ENCODE peak calls at places on chromosomes 7 and 10, in five cellular contexts. One of them, this sample, is unnamed.

GRCh38 chr10:3828404-3829192 is 43.6 kb upstream of the KLF6 start:
- DNase-seq in Kasumi-1: peak; percentile 79
- DNase-seq in type B pancreatic cell: no peak
- DNase-seq in CD4-positive, CD25-positive, alpha-beta regulatory T cell: peak; percentile 70
- DNase-seq in cardiac fibroblast: peak; percentile 85
- DNase-seq in this sample: no peak

GRCh38 chr10:108560488-108560887 is 1362.8 kb downstream of the XPNPEP1 start:
- DNase-seq in Kasumi-1: no peak
- DNase-seq in type B pancreatic cell: no peak
- DNase-seq in CD4-positive, CD25-positive, alpha-beta regulatory T cell: no peak
- DNase-seq in cardiac fibroblast: no peak
- DNase-seq in this sample: no peak

GRCh38 chr7:2655870-2656614 is 24.3 kb downstream of the TTYH3 start:
- DNase-seq in Kasumi-1: no peak
- DNase-seq in type B pancreatic cell: no peak
- DNase-seq in CD4-positive, CD25-positive, alpha-beta regulatory T cell: no peak
- DNase-seq in cardiac fibroblast: no peak
- DNase-seq in this sample: no peak

GRCh38 chr7:100372256-100372655 is 1.0 kb upstream of the PILRA start:
- DNase-seq in Kasumi-1: peak; percentile 60
- DNase-seq in type B pancreatic cell: no peak
- DNase-seq in CD4-positive, CD25-positive, alpha-beta regulatory T cell: no peak
- DNase-seq in cardiac fibroblast: peak; percentile 74
- DNase-seq in this sample: no peak

GRCh38 chr10:91590142-91590903 is 42.5 kb downstream of the PPP1R3C start:
- DNase-seq in Kasumi-1: no peak
- DNase-seq in type B pancreatic cell: no peak
- DNase-seq in CD4-positive, CD25-positive, alpha-beta regulatory T cell: no peak
- DNase-seq in cardiac fibroblast: peak; percentile 96
- DNase-seq in this sample: no peak

GRCh38 chr7:138512885-138513284 is 52.8 kb downstream of the TRIM24 start:
- DNase-seq in Kasumi-1: no peak
- DNase-seq in type B pancreatic cell: no peak
- DNase-seq in CD4-positive, CD25-positive, alpha-beta regulatory T cell: no peak
- DNase-seq in cardiac fibroblast: no peak
- DNase-seq in this sample: no peak

GRCh38 chr7:1122832-1123501 is 35.1 kb downstream of the GPER1 start:
- DNase-seq in Kasumi-1: no peak
- DNase-seq in type B pancreatic cell: no peak
- DNase-seq in CD4-positive, CD25-positive, alpha-beta regulatory T cell: no peak
- DNase-seq in cardiac fibroblast: no peak
- DNase-seq in this sample: no peak

GRCh38 chr10:89224697-89225443 is 17.8 kb upstream of the CH25H start:
- DNase-seq in Kasumi-1: no peak
- DNase-seq in type B pancreatic cell: no peak
- DNase-seq in CD4-positive, CD25-positive, alpha-beta regulatory T cell: no peak
- DNase-seq in cardiac fibroblast: peak; percentile 45
- DNase-seq in this sample: no peak

GRCh38 chr10:75429159-75429827 is 2.1 kb upstream of the LRMDA start:
- DNase-seq in Kasumi-1: no peak
- DNase-seq in type B pancreatic cell: no peak
- DNase-seq in CD4-positive, CD25-positive, alpha-beta regulatory T cell: no peak
- DNase-seq in cardiac fibroblast: no peak
- DNase-seq in this sample: no peak

GRCh38 chr10:97849491-97850402 is at the start of gene GOLGA7B:
- DNase-seq in Kasumi-1: peak; percentile 19
- DNase-seq in type B pancreatic cell: peak; percentile 79
- DNase-seq in CD4-positive, CD25-positive, alpha-beta regulatory T cell: peak; percentile 66
- DNase-seq in cardiac fibroblast: peak; percentile 26
- DNase-seq in this sample: peak; percentile 82

GRCh38 chr7:92815412-92815811 is 21.0 kb downstream of the CDK6 start:
- DNase-seq in Kasumi-1: no peak
- DNase-seq in type B pancreatic cell: no peak
- DNase-seq in CD4-positive, CD25-positive, alpha-beta regulatory T cell: no peak
- DNase-seq in cardiac fibroblast: no peak
- DNase-seq in this sample: no peak

GRCh38 chr7:71637578-71637977 is 505.6 kb downstream of the GALNT17 start:
- DNase-seq in Kasumi-1: no peak
- DNase-seq in type B pancreatic cell: no peak
- DNase-seq in CD4-positive, CD25-positive, alpha-beta regulatory T cell: no peak
- DNase-seq in cardiac fibroblast: peak; percentile 32
- DNase-seq in this sample: no peak

GRCh38 chr10:75399461-75400162 is 2.0 kb downstream of the ZNF503 start:
- DNase-seq in Kasumi-1: peak; percentile 85
- DNase-seq in type B pancreatic cell: peak; percentile 83
- DNase-seq in CD4-positive, CD25-positive, alpha-beta regulatory T cell: no peak
- DNase-seq in cardiac fibroblast: peak; percentile 87
- DNase-seq in this sample: peak; percentile 59

GRCh38 chr10:71431945-71432905 is 35.5 kb downstream of the CDH23 start:
- DNase-seq in Kasumi-1: no peak
- DNase-seq in type B pancreatic cell: peak; percentile 44
- DNase-seq in CD4-positive, CD25-positive, alpha-beta regulatory T cell: no peak
- DNase-seq in cardiac fibroblast: no peak
- DNase-seq in this sample: no peak

GRCh38 chr7:133489906-133490305 is 237.0 kb downstream of the EXOC4 start:
- DNase-seq in Kasumi-1: no peak
- DNase-seq in type B pancreatic cell: no peak
- DNase-seq in CD4-positive, CD25-positive, alpha-beta regulatory T cell: no peak
- DNase-seq in cardiac fibroblast: no peak
- DNase-seq in this sample: no peak

GRCh38 chr7:15084368-15084767 is 181.8 kb upstream of the DGKB start:
- DNase-seq in Kasumi-1: no peak
- DNase-seq in type B pancreatic cell: no peak
- DNase-seq in CD4-positive, CD25-positive, alpha-beta regulatory T cell: no peak
- DNase-seq in cardiac fibroblast: no peak
- DNase-seq in this sample: no peak

GRCh38 chr7:135966341-135967043 is 10.7 kb downstream of the MTPN start:
- DNase-seq in Kasumi-1: no peak
- DNase-seq in type B pancreatic cell: no peak
- DNase-seq in CD4-positive, CD25-positive, alpha-beta regulatory T cell: no peak
- DNase-seq in cardiac fibroblast: no peak
- DNase-seq in this sample: no peak

This sample was measured in NCI-H510A treated with DMSO at 0.1 percent for 48 hours.